ENCODE peak calls at places on chromosomes 4 and X, in ten cellular contexts. S, F, I, P, Z, A, R, K, W and Q are unnamed samples.

GRCh38 chr4:107888237-107888636 is 43.1 kb upstream of the CYP2U1 start:
- DNase-seq in S (no peak), F (no peak), I (no peak), P (no peak), Z (no peak), A (peak), R (no peak), K (no peak), W (no peak), Q (no peak)

GRCh38 chr4:108013955-108014354 is 24.3 kb downstream of the HADH start:
- DNase-seq in S (no peak), F (no peak), I (no peak), P (no peak), Z (no peak), A (no peak), R (no peak), K (no peak), W (no peak), Q (no peak)

GRCh38 chrX:48465336-48465933 is 4.6 kb downstream of the SLC38A5 start:
- DNase-seq in S (no peak), F (peak), I (no peak), P (peak), Z (no peak), A (peak), R (peak), K (no peak), W (no peak), Q (no peak)

GRCh38 chr4:26648260-26648659 is 64.4 kb downstream of the TBC1D19 start:
- DNase-seq in S (no peak), F (no peak), I (no peak), P (no peak), Z (no peak), A (no peak), R (no peak), K (no peak), W (no peak), Q (no peak)

GRCh38 chr4:7812921-7813320 is 126.7 kb downstream of the AFAP1 start:
- DNase-seq in S (no peak), F (no peak), I (no peak), P (no peak), Z (no peak), A (no peak), R (no peak), K (no peak), W (no peak), Q (peak)

GRCh38 chr4:91113130-91113706 is 986.0 kb downstream of the CCSER1 start:
- DNase-seq in S (no peak), F (peak), I (no peak), P (peak), Z (no peak), A (peak), R (no peak), K (peak), W (no peak), Q (no peak)

GRCh38 chrX:10660171-10660570 is 39.8 kb upstream of the MID1 start:
- DNase-seq in S (no peak), F (no peak), I (no peak), P (no peak), Z (no peak), A (no peak), R (no peak), K (no peak), W (no peak), Q (no peak)

GRCh38 chr4:118034061-118034785 is at the start of gene NDST3:
- DNase-seq in S (peak), F (peak), I (no peak), P (peak), Z (peak), A (peak), R (peak), K (peak), W (peak), Q (peak)

GRCh38 chr4:166012129-166013078 is 139.4 kb downstream of the TLL1 start:
- DNase-seq in S (no peak), F (peak), I (no peak), P (no peak), Z (no peak), A (peak), R (no peak), K (no peak), W (no peak), Q (no peak)

GRCh38 chrX:2490634-2491033 is 10.1 kb downstream of the DHRSX start:
- DNase-seq in S (no peak), F (no peak), I (no peak), P (no peak), Z (peak), A (no peak), R (peak), K (no peak), W (no peak), Q (peak)

GRCh38 chrX:150225756-150226155 is 137.4 kb upstream of the MAMLD1 start:
- DNase-seq in S (no peak), F (no peak), I (no peak), P (no peak), Z (no peak), A (no peak), R (peak), K (no peak), W (no peak), Q (no peak)

GRCh38 chrX:13898603-13899002 is 81.7 kb upstream of the GPM6B start:
- DNase-seq in S (no peak), F (no peak), I (no peak), P (no peak), Z (no peak), A (peak), R (no peak), K (no peak), W (no peak), Q (no peak)

GRCh38 chr4:152735302-152735917 is 44.1 kb downstream of the TIGD4 start:
- DNase-seq in S (no peak), F (peak), I (no peak), P (peak), Z (no peak), A (peak), R (no peak), K (peak), W (no peak), Q (no peak)

GRCh38 chr4:106422766-106423165 is 54.2 kb upstream of the GIMD1 start:
- DNase-seq in S (no peak), F (no peak), I (no peak), P (no peak), Z (no peak), A (no peak), R (no peak), K (no peak), W (no peak), Q (no peak)

GRCh38 chr4:122458625-122459024 is 2.1 kb upstream of the IL2 start:
- DNase-seq in S (no peak), F (no peak), I (peak), P (peak), Z (no peak), A (peak), R (no peak), K (no peak), W (no peak), Q (no peak)